ENCODE peak calls at places on chromosomes 5 and 9, in ten cellular contexts. U, Q, R, T, E, L, C, W, S and D are unnamed samples. For H3K4me1 and H3K9me3, the result is how much of the 10 kb centered on the place peaks cover.

GRCh38 chr5:89956838-89957237 is 452.7 kb downstream of the CETN3 start:
- DNase-seq in R (no peak), U (no peak), S (no peak), T (no peak), C (no peak), W (no peak), Q (no peak), E (no peak), L (no peak), D (no peak)

GRCh38 chr5:51573835-51574234 is 190.6 kb downstream of the ISL1 start:
- DNase-seq in S (no peak), T (no peak), E (no peak), C (no peak), L (no peak), R (no peak), Q (no peak), U (no peak), W (no peak), D (no peak)

GRCh38 chr9:128882677-128883590 is 1.0 kb downstream of the LRRC8A start:
- DNase-seq in W (no peak), U (no peak), S (peak), E (no peak), C (no peak), R (peak), Q (peak), T (no peak), L (no peak), D (peak)

GRCh38 chr5:9924614-9925013 is 294.5 kb upstream of the TAS2R1 start:
- DNase-seq in R (no peak), E (peak), T (peak), W (no peak), U (no peak), L (no peak), S (peak), Q (no peak), C (no peak), D (peak)

GRCh38 chr5:1380011-1380817 is 35.3 kb upstream of the CLPTM1L start:
- DNase-seq in L (peak), W (no peak), Q (peak), C (peak), E (peak), R (no peak), T (no peak), S (peak), U (peak), D (peak)

GRCh38 chr9:136975624-136976023 is 1.7 kb upstream of the PTGDS start:
- DNase-seq in R (no peak), U (no peak), E (no peak), C (peak), S (no peak), W (no peak), L (no peak), T (no peak), Q (no peak), D (no peak)

GRCh38 chr5:14914193-14914592 is 42.6 kb upstream of the ANKH start:
- DNase-seq in S (no peak), E (no peak), U (no peak), R (no peak), Q (no peak), W (no peak), L (no peak), T (no peak), C (no peak), D (no peak)

GRCh38 chr5:378301-378891 is 56.9 kb downstream of the AHRR start:
- DNase-seq in U (no peak), C (no peak), R (no peak), T (peak), W (no peak), L (peak), Q (peak), S (no peak), E (no peak), D (no peak)

GRCh38 chr9:133730994-133731715 is 7.0 kb downstream of the SARDH start:
- DNase-seq in U (peak), S (no peak), E (no peak), W (no peak), Q (peak), C (no peak), T (no peak), L (no peak), R (no peak), D (no peak)

GRCh38 chr5:111984044-111984443 is 227.1 kb upstream of the NREP start:
- DNase-seq in S (peak), E (no peak), R (no peak), U (no peak), T (peak), C (no peak), L (no peak), W (no peak), Q (no peak), D (peak)

GRCh38 chr5:51484326-51484725 is 101.1 kb downstream of the ISL1 start:
- DNase-seq in U (no peak), S (no peak), E (no peak), W (no peak), C (no peak), T (no peak), R (no peak), L (no peak), Q (no peak), D (no peak)

GRCh38 chr5:164002653-164003052 is 497.2 kb downstream of the MAT2B start:
- DNase-seq in T (no peak), Q (no peak), W (no peak), E (peak), R (no peak), L (no peak), C (no peak), S (peak), U (no peak), D (no peak)

GRCh38 chr9:7103382-7104170 is 345.8 kb downstream of the KDM4C start:
- DNase-seq in Q (no peak), W (no peak), S (peak), E (no peak), T (peak), L (no peak), R (no peak), C (no peak), U (no peak), D (peak)

GRCh38 chr9:79195904-79196303 is 375.9 kb upstream of the TLE4 start:
- DNase-seq in R (no peak), U (no peak), Q (no peak), T (no peak), S (peak), W (no peak), C (no peak), L (no peak), E (no peak), D (peak)

GRCh38 chr9:85900504-85901201 is 40.3 kb upstream of the NAA35 start:
- DNase-seq in L (peak), S (peak), U (no peak), W (no peak), T (peak), R (peak), E (no peak), C (no peak), Q (no peak), D (peak)

GRCh38 chr5:56647109-56647863 is 168.1 kb upstream of the MAP3K1 start:
- DNase-seq in L (no peak), W (no peak), E (no peak), Q (no peak), S (no peak), U (no peak), C (no peak), T (no peak), R (no peak), D (no peak)

GRCh38 chr9:130862747-130863146 is 27.7 kb downstream of the ABL1 start:
- DNase-seq in Q (peak), R (no peak), W (no peak), U (no peak), E (no peak), C (no peak), S (no peak), T (no peak), L (no peak), D (no peak)

GRCh38 chr9:7394007-7394774 is 405.4 kb downstream of the DMAC1 start:
- DNase-seq in E (no peak), U (no peak), R (no peak), Q (no peak), W (no peak), C (no peak), S (no peak), L (no peak), T (no peak), D (no peak)

GRCh38 chr9:35510745-35511428 is 21.0 kb downstream of the RUSC2 start:
- DNase-seq in U (peak), R (no peak), Q (peak), W (peak), S (peak), L (peak), E (no peak), C (peak), T (peak), D (peak)

GRCh38 chr5:7795311-7795710 is 55.6 kb downstream of the CFAP90 start:
- DNase-seq in U (no peak), W (no peak), C (no peak), T (no peak), Q (no peak), R (no peak), S (no peak), E (no peak), L (no peak), D (no peak)

GRCh38 chr9:71683598-71684235 is 84.6 kb downstream of the CEMIP2 start:
- DNase-seq in U (no peak), S (peak), T (peak), C (no peak), R (no peak), E (no peak), Q (no peak), W (no peak), L (no peak), D (peak)

GRCh38 chr9:2022560-2022959 is 7.4 kb downstream of the SMARCA2 start:
- DNase-seq in R (no peak), T (no peak), E (no peak), Q (no peak), C (no peak), L (no peak), U (no peak), W (no peak), S (no peak), D (no peak)
- H3K4me1 ChIP-seq in R (half or more), T (under half), E (under half), Q (under half), C (half or more), L (under half), U (under half), W (under half), S (under half), D (under half)

GRCh38 chr9:107486674-107487520 is 2.7 kb downstream of the KLF4 start:
- DNase-seq in T (peak), E (no peak), Q (no peak), S (peak), W (peak), U (peak), L (no peak), C (no peak), R (no peak), D (peak)
- H3K9me3 ChIP-seq in T (under half), E (under half), Q (under half), S (under half), W (under half), U (under half), L (under half), C (under half), R (under half), D (under half)

DNA sequence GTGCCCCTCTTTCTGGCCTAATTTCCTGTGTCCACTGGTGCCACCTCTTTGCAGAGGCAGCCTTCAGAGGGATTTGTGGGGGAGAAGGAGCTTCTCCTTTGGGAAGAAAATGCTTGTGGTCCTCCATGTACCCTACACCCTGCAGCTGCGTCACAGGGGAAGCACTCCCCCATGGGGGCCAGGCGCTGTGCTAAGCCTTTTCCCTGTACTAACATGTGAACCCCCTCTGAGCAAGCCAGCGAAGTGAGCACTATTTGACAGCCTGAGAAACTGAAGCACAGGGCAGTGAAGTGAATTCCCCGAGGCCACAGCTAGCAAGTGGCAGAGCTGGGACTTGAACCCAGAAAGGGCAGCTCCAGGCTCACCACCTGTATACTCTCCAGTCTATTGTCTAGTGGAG is 32.3 kb downstream of the ERGIC1 start:
- DNase-seq in E (no peak), T (no peak), S (no peak), W (peak), R (no peak), U (no peak), Q (no peak), C (no peak), L (no peak), D (no peak)
- H3K4me1 ChIP-seq in E (under half), T (half or more), S (under half), W (under half), R (under half), U (half or more), Q (under half), C (half or more), L (under half), D (half or more)

GRCh38 chr5:178983728-178984127 is 11.4 kb downstream of the GRM6 start:
- DNase-seq in E (no peak), Q (no peak), S (no peak), W (no peak), U (no peak), L (no peak), C (no peak), R (no peak), T (no peak), D (no peak)
- H3K9me3 ChIP-seq in E (under half), Q (under half), S (under half), W (half or more), U (half or more), L (under half), C (half or more), R (under half), T (under half), D (under half)

GRCh38 chr9:88996046-88997005 is 5.1 kb downstream of the S1PR3 start:
- DNase-seq in W (no peak), L (no peak), T (peak), E (no peak), S (no peak), R (no peak), C (no peak), Q (no peak), U (no peak), D (no peak)
- H3K4me1 ChIP-seq in W (under half), L (under half), T (under half), E (under half), S (under half), R (under half), C (half or more), Q (under half), U (under half), D (under half)

GRCh38 chr9:1454980-1455367 is 404.8 kb downstream of the DMRT2 start:
- DNase-seq in E (no peak), L (no peak), C (no peak), R (no peak), W (no peak), U (no peak), Q (no peak), S (no peak), T (no peak), D (no peak)
- H3K9me3 ChIP-seq in E (under half), L (under half), C (under half), R (under half), W (under half), U (under half), Q (under half), S (under half), T (under half), D (under half)

GRCh38 chr9:114383866-114384231 is 3.9 kb downstream of the AKNA start:
- DNase-seq in Q (no peak), L (no peak), R (peak), E (no peak), U (no peak), T (no peak), C (no peak), S (no peak), W (no peak), D (no peak)
- H3K4me1 ChIP-seq in Q (under half), L (under half), R (half or more), E (under half), U (half or more), T (under half), C (half or more), S (under half), W (under half), D (half or more)

GRCh38 chr9:122526602-122527001 is 491 bp downstream of the OR1N1 start:
- DNase-seq in W (no peak), E (no peak), L (no peak), R (no peak), C (no peak), Q (no peak), U (no peak), S (no peak), T (no peak), D (no peak)
- H3K9me3 ChIP-seq in W (under half), E (under half), L (under half), R (under half), C (under half), Q (under half), U (under half), S (under half), T (under half), D (under half)